ENCODE peak calls at places on chromosomes 16 and 17, in five cellular contexts. One of them, this sample, is unnamed.

GRCh38 chr17:66255112-66255511 is 25.9 kb upstream of the APOH start:
- DNase-seq in A549: peak
- DNase-seq in EL: peak
- DNase-seq in activated effector memory CD4-positive, alpha-beta T cell treated with Interleukin-2 at 50 U/mL for 16 hours: no peak
- DNase-seq in small intestine: peak
- DNase-seq in this sample: peak

GRCh38 chr17:51487947-51488346 is 227.6 kb downstream of the UTP18 start:
- DNase-seq in A549: peak
- DNase-seq in EL: peak
- DNase-seq in activated effector memory CD4-positive, alpha-beta T cell treated with Interleukin-2 at 50 U/mL for 16 hours: no peak
- DNase-seq in small intestine: no peak
- DNase-seq in this sample: peak

GRCh38 chr17:81428121-81428515 is 32.9 kb downstream of the BAHCC1 start:
- DNase-seq in A549: no peak
- DNase-seq in EL: no peak
- DNase-seq in activated effector memory CD4-positive, alpha-beta T cell treated with Interleukin-2 at 50 U/mL for 16 hours: no peak
- DNase-seq in small intestine: peak
- DNase-seq in this sample: peak

GRCh38 chr16:31696968-31697743 is 169.5 kb downstream of the AHSP start:
- DNase-seq in A549: peak
- DNase-seq in EL: peak
- DNase-seq in activated effector memory CD4-positive, alpha-beta T cell treated with Interleukin-2 at 50 U/mL for 16 hours: no peak
- DNase-seq in small intestine: peak
- DNase-seq in this sample: no peak

GRCh38 chr16:24853830-24854229 is 8.1 kb downstream of the SLC5A11 start:
- DNase-seq in A549: peak
- DNase-seq in EL: peak
- DNase-seq in activated effector memory CD4-positive, alpha-beta T cell treated with Interleukin-2 at 50 U/mL for 16 hours: no peak
- DNase-seq in small intestine: no peak
- DNase-seq in this sample: peak

GRCh38 chr16:17224859-17225258 is 245.9 kb downstream of the XYLT1 start:
- DNase-seq in A549: no peak
- DNase-seq in EL: peak
- DNase-seq in activated effector memory CD4-positive, alpha-beta T cell treated with Interleukin-2 at 50 U/mL for 16 hours: no peak
- DNase-seq in small intestine: peak
- DNase-seq in this sample: no peak

GRCh38 chr16:73166394-73166971 is 118.6 kb upstream of the ZFHX3 start:
- DNase-seq in A549: no peak
- DNase-seq in EL: no peak
- DNase-seq in activated effector memory CD4-positive, alpha-beta T cell treated with Interleukin-2 at 50 U/mL for 16 hours: no peak
- DNase-seq in small intestine: no peak
- DNase-seq in this sample: no peak

GRCh38 chr17:76881408-76881807 is 13.2 kb downstream of the MGAT5B start:
- DNase-seq in A549: no peak
- DNase-seq in EL: no peak
- DNase-seq in activated effector memory CD4-positive, alpha-beta T cell treated with Interleukin-2 at 50 U/mL for 16 hours: no peak
- DNase-seq in small intestine: no peak
- DNase-seq in this sample: no peak

GRCh38 chr17:37490638-37491614 is 1.2 kb downstream of the DUSP14 start:
- DNase-seq in A549: peak
- DNase-seq in EL: peak
- DNase-seq in activated effector memory CD4-positive, alpha-beta T cell treated with Interleukin-2 at 50 U/mL for 16 hours: no peak
- DNase-seq in small intestine: no peak
- DNase-seq in this sample: peak

GRCh38 chr17:1180958-1181768 is 1.4 kb upstream of the ABR start:
- DNase-seq in A549: no peak
- DNase-seq in EL: no peak
- DNase-seq in activated effector memory CD4-positive, alpha-beta T cell treated with Interleukin-2 at 50 U/mL for 16 hours: no peak
- DNase-seq in small intestine: no peak
- DNase-seq in this sample: no peak

GRCh38 chr17:21373034-21373433 is 3.1 kb upstream of the KCNJ12 start:
- DNase-seq in A549: no peak
- DNase-seq in EL: no peak
- DNase-seq in activated effector memory CD4-positive, alpha-beta T cell treated with Interleukin-2 at 50 U/mL for 16 hours: no peak
- DNase-seq in small intestine: no peak
- DNase-seq in this sample: no peak

GRCh38 chr16:11360581-11360980 is 15.3 kb downstream of the RMI2 start:
- DNase-seq in A549: no peak
- DNase-seq in EL: no peak
- DNase-seq in activated effector memory CD4-positive, alpha-beta T cell treated with Interleukin-2 at 50 U/mL for 16 hours: no peak
- DNase-seq in small intestine: no peak
- DNase-seq in this sample: no peak

GRCh38 chr16:23284584-23284983 is 17.5 kb upstream of the SCNN1B start:
- DNase-seq in A549: no peak
- DNase-seq in EL: no peak
- DNase-seq in activated effector memory CD4-positive, alpha-beta T cell treated with Interleukin-2 at 50 U/mL for 16 hours: no peak
- DNase-seq in small intestine: no peak
- DNase-seq in this sample: no peak

GRCh38 chr17:8439681-8440080 is 4.0 kb downstream of the NDEL1 start:
- DNase-seq in A549: no peak
- DNase-seq in EL: no peak
- DNase-seq in activated effector memory CD4-positive, alpha-beta T cell treated with Interleukin-2 at 50 U/mL for 16 hours: no peak
- DNase-seq in small intestine: no peak
- DNase-seq in this sample: no peak

GRCh38 chr17:179066-179432 is 2.4 kb downstream of the DOC2B start:
- DNase-seq in A549: no peak
- DNase-seq in EL: no peak
- DNase-seq in activated effector memory CD4-positive, alpha-beta T cell treated with Interleukin-2 at 50 U/mL for 16 hours: no peak
- DNase-seq in small intestine: no peak
- DNase-seq in this sample: no peak